ENCODE peak calls at places on chromosomes 13 and 19, in five cellular contexts. H is upper lobe of right lung, Z is ovary, E is hepatocyte, S is breast epithelium. Q is an unnamed sample. For H3K4me1 and H3K36me3, the result is how much of the 10 kb centered on the place peaks cover.

GRCh38 chr13:73625562-73626339 is 508.5 kb downstream of the KLF12 start:
- DNase-seq in H (no peak), Z (no peak), E (no peak), S (no peak), Q (peak)

GRCh38 chr13:75533866-75534265 is 3.8 kb downstream of the COMMD6 start:
- DNase-seq in H (no peak), Z (no peak), E (no peak), S (no peak), Q (no peak)

GRCh38 chr13:108682714-108683113 is 53.3 kb downstream of the MYO16 start:
- DNase-seq in H (no peak), Z (no peak), E (no peak), S (no peak), Q (no peak)

GRCh38 chr13:99303863-99304521 is 3.2 kb downstream of the GPR183 start:
- DNase-seq in H (peak), Z (no peak), E (no peak), S (no peak), Q (no peak)

GRCh38 chr19:10036601-10037071 is 23.4 kb downstream of the RDH8 start:
- DNase-seq in H (no peak), Z (no peak), E (peak), S (no peak), Q (no peak)

GRCh38 chr13:106129273-106129672 is 406.2 kb downstream of the EFNB2 start:
- DNase-seq in H (no peak), Z (no peak), E (no peak), S (no peak), Q (no peak)

GRCh38 chr13:59178344-59178743 is 985.4 kb downstream of the DIAPH3 start:
- DNase-seq in H (no peak), Z (no peak), E (no peak), S (no peak), Q (no peak)

GRCh38 chr19:52231154-52231565 is 38.2 kb upstream of the ZNF766 start:
- DNase-seq in H (no peak), Z (no peak), E (no peak), S (no peak), Q (no peak)

GRCh38 chr13:61142506-61142905 is 273.1 kb downstream of the PCDH20 start:
- DNase-seq in H (no peak), Z (no peak), E (no peak), S (no peak), Q (no peak)

GRCh38 chr13:77619655-77620054 is 77.8 kb upstream of the SLAIN1 start:
- DNase-seq in H (no peak), Z (no peak), E (no peak), S (no peak), Q (no peak)

GRCh38 chr19:3607398-3608078 is 863 bp upstream of the TBXA2R start:
- DNase-seq in H (no peak), Z (peak), E (no peak), S (no peak), Q (no peak)

GRCh38 chr13:47859129-47859528 is 141.9 kb downstream of the SUCLA2 start:
- DNase-seq in H (no peak), Z (no peak), E (no peak), S (no peak), Q (no peak)

GRCh38 chr19:6065685-6066365 is 44.5 kb downstream of the RFX2 start:
- DNase-seq in H (peak), Z (no peak), E (peak), S (no peak), Q (peak)

GRCh38 chr13:25771641-25772478 is 280.0 kb downstream of the SHISA2 start:
- DNase-seq in H (no peak), Z (no peak), E (no peak), S (no peak), Q (no peak)

GRCh38 chr13:81664872-81665271 is 1323.9 kb upstream of the SPRY2 start:
- DNase-seq in H (no peak), Z (no peak), E (no peak), S (no peak), Q (no peak)

GRCh38 chr19:49149652-49150105 is 5.5 kb downstream of the HRC start:
- DNase-seq in H (peak), Z (peak), E (peak), S (peak), Q (no peak)

GRCh38 chr13:36438594-36439483 is 6.5 kb downstream of the CCNA1 start:
- DNase-seq in H (no peak), Z (no peak), E (no peak), S (no peak), Q (peak)

GRCh38 chr19:53982611-53983010 is 8.8 kb upstream of the CACNG6 start:
- DNase-seq in H (no peak), Z (no peak), E (peak), S (peak), Q (no peak)

GRCh38 chr19:5974721-5975387 is 3.1 kb downstream of the RANBP3 start:
- DNase-seq in H (no peak), Z (no peak), E (peak), S (no peak), Q (no peak)

GRCh38 chr13:27493981-27494380 is 43.6 kb upstream of the MTIF3 start:
- DNase-seq in H (no peak), Z (no peak), E (no peak), S (no peak), Q (no peak)

GRCh38 chr13:112756967-112757758 is 67.3 kb downstream of the ATP11A start:
- DNase-seq in H (peak), Z (no peak), E (peak), S (no peak), Q (no peak)

GRCh38 chr19:52336976-52337375 is 933 bp downstream of the ZNF610 start:
- DNase-seq in H (no peak), Z (no peak), E (peak), S (no peak), Q (peak)

GRCh38 chr13:78660130-78660857 is 1.3 kb upstream of the OBI1 start:
- DNase-seq in H (no peak), Z (peak), E (no peak), S (no peak), Q (no peak)

GRCh38 chr13:113080901-113081521 is 24.6 kb upstream of the F7 start:
- DNase-seq in H (no peak), Z (no peak), E (no peak), S (no peak), Q (no peak)

DNA sequence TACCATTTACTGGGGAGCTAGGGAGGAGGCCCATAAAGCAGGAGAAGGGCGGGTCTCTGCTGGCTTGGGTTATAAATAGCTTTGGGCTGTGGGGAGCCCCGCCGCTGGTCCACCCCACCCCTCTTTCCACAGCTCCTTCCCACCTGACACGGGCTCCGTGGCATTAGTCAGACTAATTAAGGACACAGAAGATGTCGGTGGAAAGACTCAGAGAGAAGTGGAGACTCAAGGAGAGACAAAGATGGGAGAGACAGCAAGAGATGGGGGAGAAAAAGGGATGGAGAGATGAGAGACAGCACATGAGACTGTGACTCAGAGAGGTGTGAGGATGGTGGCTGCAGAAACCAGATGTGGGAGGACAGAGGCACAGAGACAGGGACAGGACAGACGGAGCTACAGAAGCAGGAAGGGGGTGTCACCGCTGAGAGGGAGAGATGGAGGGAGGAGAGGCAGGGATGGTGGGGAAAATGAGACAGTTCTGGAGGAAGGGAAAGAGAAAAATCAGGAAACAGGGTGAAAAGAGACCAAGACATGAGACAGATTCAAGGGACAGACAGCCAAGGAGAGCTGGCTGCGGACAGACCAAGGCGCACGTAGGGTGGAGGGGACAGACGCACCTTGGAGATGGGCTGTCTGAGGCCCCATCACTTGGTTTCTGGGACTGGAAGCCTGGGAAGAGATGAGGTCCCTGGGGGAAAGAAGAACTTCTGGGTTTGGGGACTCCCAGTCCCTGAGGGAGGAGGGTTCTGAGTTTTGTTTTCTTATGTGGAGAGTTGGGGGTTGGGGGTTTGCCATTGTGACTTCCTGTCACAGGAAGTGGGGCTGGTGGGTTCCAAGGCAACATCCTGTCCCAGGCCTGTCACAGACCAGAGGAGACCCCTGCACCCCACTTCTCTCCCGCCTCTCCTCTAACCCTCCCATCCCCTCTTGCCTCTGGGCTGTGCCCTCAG is 4.1 kb downstream of the ARHGEF1 start:
- DNase-seq in H (no peak), Z (no peak), E (no peak), S (no peak), Q (peak)
- H3K4me1 ChIP-seq in H (under half), Z (under half), E (under half), S (under half), Q (half or more)

DNA sequence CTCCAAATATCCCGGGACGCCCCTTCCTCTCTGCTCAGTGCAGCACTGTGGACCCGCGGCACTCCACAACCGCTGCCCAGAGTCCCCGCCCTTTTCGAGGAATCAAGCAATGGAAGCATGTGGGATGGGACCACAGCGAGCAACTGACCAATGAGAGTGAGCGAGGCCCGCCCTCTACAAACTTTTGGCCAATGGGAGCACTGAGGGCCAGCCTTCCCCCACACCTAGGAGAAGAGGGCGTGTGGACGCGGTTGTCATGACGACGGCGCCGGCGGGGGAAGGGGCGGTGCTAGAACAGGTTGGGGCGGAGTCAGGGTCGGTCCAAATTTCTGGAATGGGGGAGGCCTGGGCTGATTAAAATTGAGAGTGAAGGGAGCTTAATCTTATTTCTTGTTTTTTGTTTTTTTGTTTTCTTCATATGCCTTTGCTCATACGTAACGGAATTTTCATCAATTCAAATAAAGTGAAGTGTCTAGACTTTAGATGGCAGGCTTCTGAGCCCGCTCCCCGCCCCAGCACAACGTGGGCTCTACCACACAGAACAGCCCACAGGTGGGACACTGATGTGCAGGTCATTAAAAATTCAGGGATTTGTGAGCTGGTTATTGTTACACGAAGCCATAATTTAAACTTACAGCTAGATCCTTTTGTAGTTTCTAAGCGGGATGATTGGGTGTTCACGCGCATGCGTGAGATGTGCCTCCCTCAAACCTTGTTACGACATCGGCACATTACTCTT is at the start of gene DNAAF3:
- DNase-seq in H (peak), Z (peak), E (peak), S (peak), Q (peak)
- H3K27ac ChIP-seq in H (no peak), Z (no peak), E (peak), S (peak), Q (no peak)

DNA sequence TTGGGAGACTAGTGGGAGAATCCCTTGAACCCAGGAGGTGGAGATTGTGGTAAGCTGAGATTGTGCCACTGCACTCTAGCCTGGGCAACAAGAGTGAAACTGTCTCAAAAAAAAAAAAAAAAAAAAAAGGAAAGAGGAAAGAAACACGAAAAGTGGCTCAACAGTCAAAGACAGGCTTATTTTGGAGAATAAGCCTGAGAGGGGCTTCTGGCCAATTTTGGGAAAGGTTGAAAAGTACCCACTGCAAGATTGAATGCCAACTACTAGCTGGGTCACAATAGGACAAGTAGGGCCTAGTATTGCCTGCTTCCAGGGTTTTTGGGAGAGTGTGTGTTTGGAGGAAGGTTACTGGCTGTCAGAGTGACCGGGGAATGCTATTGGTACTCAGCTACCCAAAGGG is 17.2 kb downstream of the FBXO17 start:
- DNase-seq in H (no peak), Z (no peak), E (no peak), S (no peak), Q (no peak)
- H3K36me3 ChIP-seq in H (under half), Z (under half), E (under half), S (under half), Q (under half)

DNA sequence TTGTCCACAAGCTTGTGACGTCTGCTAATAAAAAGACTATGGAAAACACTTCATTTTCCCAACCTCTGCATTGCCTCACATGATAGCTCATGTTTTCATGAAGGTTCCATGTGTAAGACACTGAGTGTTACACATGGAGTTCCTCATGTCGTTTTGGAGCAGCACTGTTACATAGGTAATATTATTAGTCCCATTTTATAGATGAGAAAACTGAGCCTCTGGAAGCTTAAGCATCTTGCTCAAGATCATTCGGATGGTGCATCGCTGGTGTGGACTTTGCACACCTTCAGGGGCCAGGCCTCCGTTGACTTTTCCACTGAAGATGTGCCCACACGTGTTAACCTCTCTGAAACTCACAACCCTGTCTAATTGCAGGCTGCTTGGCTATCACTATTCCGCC is 743.4 kb downstream of the UQCRFS1 start:
- DNase-seq in H (no peak), Z (no peak), E (no peak), S (no peak), Q (no peak)
- H3K4me1 ChIP-seq in H (under half), Z (under half), E (under half), S (under half), Q (half or more)

GRCh38 chr19:1018932-1019615 is 1.8 kb downstream of the TMEM259 start:
- DNase-seq in H (no peak), Z (no peak), E (no peak), S (no peak), Q (no peak)

GRCh38 chr19:1019980-1020867 is 699 bp downstream of the TMEM259 start:
- DNase-seq in H (no peak), Z (peak), E (no peak), S (no peak), Q (peak)

GRCh38 chr19:1018393-1018792 is 2.5 kb downstream of the TMEM259 start:
- DNase-seq in H (no peak), Z (no peak), E (no peak), S (no peak), Q (no peak)

GRCh38 chr19:1020868-1021425 is at the start of gene TMEM259:
- DNase-seq in H (peak), Z (peak), E (peak), S (peak), Q (peak)

DNA sequence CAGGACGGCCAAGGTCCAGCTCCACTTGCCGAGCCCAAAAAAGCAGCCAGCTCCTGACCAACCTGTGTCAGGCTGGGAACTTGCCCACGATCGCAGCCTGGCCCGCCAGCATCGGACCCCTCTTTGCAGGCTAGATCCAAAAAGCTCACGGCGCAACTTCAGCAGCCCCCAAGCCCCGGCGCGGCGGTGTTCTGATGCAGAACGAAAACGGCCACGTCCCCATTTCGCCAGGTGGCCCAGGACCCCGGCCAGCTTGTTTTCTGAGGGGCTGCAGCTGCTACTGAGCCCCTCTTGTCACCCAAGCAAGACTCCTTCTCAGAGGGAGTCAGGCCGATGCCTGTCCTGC is 1.3 kb downstream of the TMEM259 start:
- DNase-seq in H (no peak), Z (no peak), E (no peak), S (no peak), Q (no peak)
- H3K27ac ChIP-seq in H (no peak), Z (no peak), E (no peak), S (peak), Q (peak)

DNA sequence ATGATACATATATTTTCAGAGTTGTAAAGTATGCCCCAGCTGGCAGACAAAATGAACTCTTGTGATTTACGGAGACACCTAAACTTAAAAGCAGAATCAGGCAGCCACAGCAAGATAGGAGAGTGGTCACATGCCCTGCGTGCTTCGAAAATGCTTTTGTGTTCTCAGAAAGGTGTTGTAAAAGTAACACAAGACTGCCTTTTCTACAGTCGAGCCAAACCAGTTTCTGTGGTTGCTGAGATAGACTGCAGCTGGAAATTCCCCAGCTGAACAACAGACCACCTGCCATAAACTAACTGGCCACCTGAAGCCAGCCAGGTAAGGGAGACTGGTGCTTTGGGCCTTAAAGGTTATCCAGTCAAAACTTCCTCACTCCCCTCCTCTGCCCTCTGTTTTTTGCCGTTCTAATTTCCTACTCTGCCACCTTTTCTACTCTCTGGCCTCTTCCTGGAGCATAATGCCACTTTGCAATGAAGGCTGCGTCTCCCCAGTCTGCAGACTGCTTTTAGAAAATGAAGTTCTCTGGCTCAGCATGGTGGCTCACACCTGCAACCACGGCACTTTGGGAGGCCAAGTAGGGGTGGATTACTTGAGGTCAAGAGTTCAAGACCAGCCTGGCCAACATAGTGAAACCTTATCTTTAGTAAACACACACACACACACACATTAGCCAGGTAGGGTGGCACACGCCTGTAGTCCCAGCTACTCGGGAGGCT is 381.2 kb upstream of the SLITRK1 start:
- DNase-seq in H (peak), Z (no peak), E (peak), S (no peak), Q (no peak)
- H3K36me3 ChIP-seq in H (under half), Z (under half), E (under half), S (under half), Q (under half)

GRCh38 chr19:35266149-35266903 is 2.4 kb upstream of the USF2 start:
- DNase-seq in H (peak), Z (peak), E (no peak), S (no peak), Q (no peak)
- H3K4me1 ChIP-seq in H (under half), Z (under half), E (under half), S (under half), Q (under half)

GRCh38 chr19:12052057-12052570 is 647 bp downstream of the ZNF878 start:
- DNase-seq in H (no peak), Z (no peak), E (peak), S (no peak), Q (no peak)
- H3K27ac ChIP-seq in H (peak), Z (peak), E (peak), S (peak), Q (peak)

GRCh38 chr19:58336820-58337219 is 10.0 kb downstream of the ZSCAN22 start:
- DNase-seq in H (no peak), Z (no peak), E (no peak), S (no peak), Q (no peak)

GRCh38 chr19:58338336-58338735 is 11.5 kb downstream of the ZSCAN22 start:
- DNase-seq in H (no peak), Z (no peak), E (no peak), S (no peak), Q (no peak)

GRCh38 chr19:58335630-58336029 is 8.8 kb downstream of the ZSCAN22 start:
- DNase-seq in H (no peak), Z (no peak), E (no peak), S (no peak), Q (no peak)

GRCh38 chr19:58336216-58336615 is 9.4 kb downstream of the ZSCAN22 start:
- DNase-seq in H (no peak), Z (no peak), E (no peak), S (no peak), Q (no peak)

GRCh38 chr19:58338825-58339558 is 12.2 kb downstream of the ZSCAN22 start:
- DNase-seq in H (no peak), Z (no peak), E (no peak), S (no peak), Q (no peak)
- H3K36me3 ChIP-seq in H (under half), Z (under half), E (under half), S (under half), Q (half or more)

Q was measured in DND-41.